ENCODE peak calls at places on chromosomes 3 and 15, in four cellular contexts. One of them, this sample, is unnamed.

GRCh38 chr15:78003539-78004008 is 73.9 kb downstream of the TBC1D2B start:
- DNase-seq in upper lobe of right lung: peak
- DNase-seq in stimulated activated CD8-positive, alpha-beta memory T cell treated with anti-CD3 and anti-CD28 coated beads, Interleukin-4, amount 100 ng/mL, for 4 hours: no peak
- DNase-seq in T-helper 17 cell: no peak
- DNase-seq in this sample: no peak

GRCh38 chr3:82496890-82497560 is 735.6 kb upstream of the GBE1 start:
- DNase-seq in stimulated activated CD8-positive, alpha-beta memory T cell treated with anti-CD3 and anti-CD28 coated beads, Interleukin-4, amount 100 ng/mL, for 4 hours: no peak
- DNase-seq in T-helper 17 cell: no peak
- DNase-seq in upper lobe of right lung: no peak
- DNase-seq in this sample: no peak

GRCh38 chr3:31041161-31041978 is 146.9 kb upstream of the GADL1 start:
- DNase-seq in T-helper 17 cell: no peak
- DNase-seq in stimulated activated CD8-positive, alpha-beta memory T cell treated with anti-CD3 and anti-CD28 coated beads, Interleukin-4, amount 100 ng/mL, for 4 hours: no peak
- DNase-seq in upper lobe of right lung: no peak
- DNase-seq in this sample: no peak

GRCh38 chr3:133328373-133328772 is 71.5 kb upstream of the BFSP2 start:
- DNase-seq in T-helper 17 cell: no peak
- DNase-seq in stimulated activated CD8-positive, alpha-beta memory T cell treated with anti-CD3 and anti-CD28 coated beads, Interleukin-4, amount 100 ng/mL, for 4 hours: no peak
- DNase-seq in upper lobe of right lung: no peak
- DNase-seq in this sample: no peak

GRCh38 chr3:188905991-188906635 is 265.7 kb upstream of the TPRG1 start:
- DNase-seq in T-helper 17 cell: no peak
- DNase-seq in stimulated activated CD8-positive, alpha-beta memory T cell treated with anti-CD3 and anti-CD28 coated beads, Interleukin-4, amount 100 ng/mL, for 4 hours: no peak
- DNase-seq in upper lobe of right lung: no peak
- DNase-seq in this sample: no peak

GRCh38 chr3:72492240-72492639 is 356.0 kb downstream of the SHQ1 start:
- DNase-seq in stimulated activated CD8-positive, alpha-beta memory T cell treated with anti-CD3 and anti-CD28 coated beads, Interleukin-4, amount 100 ng/mL, for 4 hours: no peak
- DNase-seq in T-helper 17 cell: no peak
- DNase-seq in upper lobe of right lung: no peak
- DNase-seq in this sample: no peak

GRCh38 chr3:122563717-122564025 is 429 bp downstream of the PARP9 start:
- DNase-seq in upper lobe of right lung: no peak
- DNase-seq in stimulated activated CD8-positive, alpha-beta memory T cell treated with anti-CD3 and anti-CD28 coated beads, Interleukin-4, amount 100 ng/mL, for 4 hours: no peak
- DNase-seq in T-helper 17 cell: no peak
- DNase-seq in this sample: no peak

GRCh38 chr15:42955518-42955917 is 34.9 kb upstream of the TTBK2 start:
- DNase-seq in upper lobe of right lung: no peak
- DNase-seq in stimulated activated CD8-positive, alpha-beta memory T cell treated with anti-CD3 and anti-CD28 coated beads, Interleukin-4, amount 100 ng/mL, for 4 hours: no peak
- DNase-seq in T-helper 17 cell: no peak
- DNase-seq in this sample: no peak

GRCh38 chr15:40338921-40339620 is 1.7 kb downstream of the CCDC9B start:
- DNase-seq in upper lobe of right lung: no peak
- DNase-seq in stimulated activated CD8-positive, alpha-beta memory T cell treated with anti-CD3 and anti-CD28 coated beads, Interleukin-4, amount 100 ng/mL, for 4 hours: no peak
- DNase-seq in T-helper 17 cell: no peak
- DNase-seq in this sample: no peak

GRCh38 chr3:147618636-147619035 is 209.5 kb downstream of the ZIC1 start:
- DNase-seq in T-helper 17 cell: no peak
- DNase-seq in upper lobe of right lung: no peak
- DNase-seq in stimulated activated CD8-positive, alpha-beta memory T cell treated with anti-CD3 and anti-CD28 coated beads, Interleukin-4, amount 100 ng/mL, for 4 hours: no peak
- DNase-seq in this sample: no peak

GRCh38 chr15:74411686-74412085 is 22.1 kb downstream of the SEMA7A start:
- DNase-seq in stimulated activated CD8-positive, alpha-beta memory T cell treated with anti-CD3 and anti-CD28 coated beads, Interleukin-4, amount 100 ng/mL, for 4 hours: no peak
- DNase-seq in T-helper 17 cell: no peak
- DNase-seq in upper lobe of right lung: no peak
- DNase-seq in this sample: no peak

GRCh38 chr3:13537244-13537921 is 11.5 kb upstream of the FBLN2 start:
- DNase-seq in T-helper 17 cell: no peak
- DNase-seq in stimulated activated CD8-positive, alpha-beta memory T cell treated with anti-CD3 and anti-CD28 coated beads, Interleukin-4, amount 100 ng/mL, for 4 hours: no peak
- DNase-seq in upper lobe of right lung: no peak
- DNase-seq in this sample: no peak

GRCh38 chr15:35055416-35056105 is 29.5 kb downstream of the NANOGP8 start:
- DNase-seq in stimulated activated CD8-positive, alpha-beta memory T cell treated with anti-CD3 and anti-CD28 coated beads, Interleukin-4, amount 100 ng/mL, for 4 hours: no peak
- DNase-seq in T-helper 17 cell: no peak
- DNase-seq in upper lobe of right lung: no peak
- DNase-seq in this sample: no peak

GRCh38 chr3:132279030-132279429 is 38.2 kb upstream of the ACP3 start:
- DNase-seq in T-helper 17 cell: no peak
- DNase-seq in upper lobe of right lung: no peak
- DNase-seq in stimulated activated CD8-positive, alpha-beta memory T cell treated with anti-CD3 and anti-CD28 coated beads, Interleukin-4, amount 100 ng/mL, for 4 hours: no peak
- DNase-seq in this sample: no peak

GRCh38 chr3:116886202-116886893 is 176.8 kb downstream of the TUSC7 start:
- DNase-seq in upper lobe of right lung: no peak
- DNase-seq in T-helper 17 cell: no peak
- DNase-seq in stimulated activated CD8-positive, alpha-beta memory T cell treated with anti-CD3 and anti-CD28 coated beads, Interleukin-4, amount 100 ng/mL, for 4 hours: no peak
- DNase-seq in this sample: no peak

GRCh38 chr3:128335621-128336296 is 130.9 kb downstream of the DNAJB8 start:
- DNase-seq in T-helper 17 cell: no peak
- DNase-seq in upper lobe of right lung: peak
- DNase-seq in stimulated activated CD8-positive, alpha-beta memory T cell treated with anti-CD3 and anti-CD28 coated beads, Interleukin-4, amount 100 ng/mL, for 4 hours: no peak
- DNase-seq in this sample: no peak

GRCh38 chr15:68256675-68257450 is 20.7 kb upstream of the FEM1B start:
- DNase-seq in stimulated activated CD8-positive, alpha-beta memory T cell treated with anti-CD3 and anti-CD28 coated beads, Interleukin-4, amount 100 ng/mL, for 4 hours: peak
- DNase-seq in upper lobe of right lung: peak
- DNase-seq in T-helper 17 cell: peak
- DNase-seq in this sample: peak

GRCh38 chr15:80811781-80812180 is 32.6 kb downstream of the CEMIP start:
- DNase-seq in upper lobe of right lung: no peak
- DNase-seq in stimulated activated CD8-positive, alpha-beta memory T cell treated with anti-CD3 and anti-CD28 coated beads, Interleukin-4, amount 100 ng/mL, for 4 hours: no peak
- DNase-seq in T-helper 17 cell: no peak
- DNase-seq in this sample: no peak

GRCh38 chr3:189839576-189839975 is 208.4 kb downstream of the TP63 start:
- DNase-seq in stimulated activated CD8-positive, alpha-beta memory T cell treated with anti-CD3 and anti-CD28 coated beads, Interleukin-4, amount 100 ng/mL, for 4 hours: no peak
- DNase-seq in upper lobe of right lung: no peak
- DNase-seq in T-helper 17 cell: no peak
- DNase-seq in this sample: no peak

GRCh38 chr15:90165659-90166489 is 35.3 kb upstream of the SEMA4B start:
- DNase-seq in upper lobe of right lung: peak
- DNase-seq in T-helper 17 cell: no peak
- DNase-seq in stimulated activated CD8-positive, alpha-beta memory T cell treated with anti-CD3 and anti-CD28 coated beads, Interleukin-4, amount 100 ng/mL, for 4 hours: no peak
- DNase-seq in this sample: no peak

GRCh38 chr3:128549283-128550112 is 56.5 kb upstream of the GATA2 start:
- DNase-seq in T-helper 17 cell: no peak
- DNase-seq in upper lobe of right lung: peak
- DNase-seq in stimulated activated CD8-positive, alpha-beta memory T cell treated with anti-CD3 and anti-CD28 coated beads, Interleukin-4, amount 100 ng/mL, for 4 hours: no peak
- DNase-seq in this sample: no peak

GRCh38 chr3:149468504-149469212 is 5.8 kb upstream of the TM4SF4 start:
- DNase-seq in stimulated activated CD8-positive, alpha-beta memory T cell treated with anti-CD3 and anti-CD28 coated beads, Interleukin-4, amount 100 ng/mL, for 4 hours: no peak
- DNase-seq in T-helper 17 cell: no peak
- DNase-seq in upper lobe of right lung: no peak
- DNase-seq in this sample: no peak

GRCh38 chr3:47405820-47406761 is 25.3 kb downstream of the PTPN23 start:
- DNase-seq in T-helper 17 cell: no peak
- DNase-seq in upper lobe of right lung: no peak
- DNase-seq in stimulated activated CD8-positive, alpha-beta memory T cell treated with anti-CD3 and anti-CD28 coated beads, Interleukin-4, amount 100 ng/mL, for 4 hours: no peak
- DNase-seq in this sample: no peak

GRCh38 chr3:12708584-12709192 is 44.8 kb upstream of the RAF1 start:
- DNase-seq in T-helper 17 cell: no peak
- DNase-seq in stimulated activated CD8-positive, alpha-beta memory T cell treated with anti-CD3 and anti-CD28 coated beads, Interleukin-4, amount 100 ng/mL, for 4 hours: no peak
- DNase-seq in upper lobe of right lung: no peak
- DNase-seq in this sample: no peak

GRCh38 chr3:72031581-72031980 is 246.6 kb upstream of the PROK2 start:
- DNase-seq in T-helper 17 cell: no peak
- DNase-seq in upper lobe of right lung: no peak
- DNase-seq in stimulated activated CD8-positive, alpha-beta memory T cell treated with anti-CD3 and anti-CD28 coated beads, Interleukin-4, amount 100 ng/mL, for 4 hours: no peak
- DNase-seq in this sample: no peak

GRCh38 chr3:48466386-48467109 is 20.0 kb downstream of the ATRIP start:
- DNase-seq in upper lobe of right lung: peak
- DNase-seq in stimulated activated CD8-positive, alpha-beta memory T cell treated with anti-CD3 and anti-CD28 coated beads, Interleukin-4, amount 100 ng/mL, for 4 hours: no peak
- DNase-seq in T-helper 17 cell: no peak
- DNase-seq in this sample: peak

GRCh38 chr3:38723569-38724391 is 74.3 kb upstream of the SCN5A start:
- DNase-seq in upper lobe of right lung: no peak
- DNase-seq in stimulated activated CD8-positive, alpha-beta memory T cell treated with anti-CD3 and anti-CD28 coated beads, Interleukin-4, amount 100 ng/mL, for 4 hours: no peak
- DNase-seq in T-helper 17 cell: no peak
- DNase-seq in this sample: no peak

GRCh38 chr3:70085613-70086012 is 86.1 kb downstream of the SAMMSON start:
- DNase-seq in T-helper 17 cell: no peak
- DNase-seq in stimulated activated CD8-positive, alpha-beta memory T cell treated with anti-CD3 and anti-CD28 coated beads, Interleukin-4, amount 100 ng/mL, for 4 hours: no peak
- DNase-seq in upper lobe of right lung: no peak
- DNase-seq in this sample: no peak

GRCh38 chr3:188568750-188569149 is 414.8 kb downstream of the LPP start:
- DNase-seq in stimulated activated CD8-positive, alpha-beta memory T cell treated with anti-CD3 and anti-CD28 coated beads, Interleukin-4, amount 100 ng/mL, for 4 hours: no peak
- DNase-seq in upper lobe of right lung: no peak
- DNase-seq in T-helper 17 cell: no peak
- DNase-seq in this sample: no peak

GRCh38 chr3:124878561-124879394 is 8.4 kb downstream of the ITGB5 start:
- DNase-seq in T-helper 17 cell: no peak
- DNase-seq in upper lobe of right lung: no peak
- DNase-seq in stimulated activated CD8-positive, alpha-beta memory T cell treated with anti-CD3 and anti-CD28 coated beads, Interleukin-4, amount 100 ng/mL, for 4 hours: no peak
- DNase-seq in this sample: no peak

GRCh38 chr15:35289029-35289617 is 204.0 kb upstream of the NANOGP8 start:
- DNase-seq in T-helper 17 cell: no peak
- DNase-seq in stimulated activated CD8-positive, alpha-beta memory T cell treated with anti-CD3 and anti-CD28 coated beads, Interleukin-4, amount 100 ng/mL, for 4 hours: no peak
- DNase-seq in upper lobe of right lung: no peak
- DNase-seq in this sample: no peak

GRCh38 chr3:136142592-136142991 is 53.5 kb downstream of the MSL2 start:
- DNase-seq in stimulated activated CD8-positive, alpha-beta memory T cell treated with anti-CD3 and anti-CD28 coated beads, Interleukin-4, amount 100 ng/mL, for 4 hours: no peak
- DNase-seq in upper lobe of right lung: no peak
- DNase-seq in T-helper 17 cell: no peak
- DNase-seq in this sample: no peak

GRCh38 chr15:63791236-63791635 is 42.5 kb downstream of the HERC1 start:
- DNase-seq in upper lobe of right lung: no peak
- DNase-seq in T-helper 17 cell: no peak
- DNase-seq in stimulated activated CD8-positive, alpha-beta memory T cell treated with anti-CD3 and anti-CD28 coated beads, Interleukin-4, amount 100 ng/mL, for 4 hours: no peak
- DNase-seq in this sample: no peak

GRCh38 chr15:98896002-98896721 is 111.4 kb downstream of the PGPEP1L start:
- DNase-seq in T-helper 17 cell: no peak
- DNase-seq in stimulated activated CD8-positive, alpha-beta memory T cell treated with anti-CD3 and anti-CD28 coated beads, Interleukin-4, amount 100 ng/mL, for 4 hours: no peak
- DNase-seq in upper lobe of right lung: no peak
- DNase-seq in this sample: no peak

GRCh38 chr3:188049890-188050530 is 103.9 kb upstream of the LPP start:
- DNase-seq in upper lobe of right lung: no peak
- DNase-seq in T-helper 17 cell: no peak
- DNase-seq in stimulated activated CD8-positive, alpha-beta memory T cell treated with anti-CD3 and anti-CD28 coated beads, Interleukin-4, amount 100 ng/mL, for 4 hours: peak
- DNase-seq in this sample: no peak

GRCh38 chr15:86649277-86649676 is 569.6 kb downstream of the AGBL1 start:
- DNase-seq in upper lobe of right lung: no peak
- DNase-seq in stimulated activated CD8-positive, alpha-beta memory T cell treated with anti-CD3 and anti-CD28 coated beads, Interleukin-4, amount 100 ng/mL, for 4 hours: no peak
- DNase-seq in T-helper 17 cell: no peak
- DNase-seq in this sample: no peak

GRCh38 chr3:95705786-95706418 is 1108.5 kb upstream of the EPHA6 start:
- DNase-seq in stimulated activated CD8-positive, alpha-beta memory T cell treated with anti-CD3 and anti-CD28 coated beads, Interleukin-4, amount 100 ng/mL, for 4 hours: no peak
- DNase-seq in upper lobe of right lung: no peak
- DNase-seq in T-helper 17 cell: no peak
- DNase-seq in this sample: no peak

GRCh38 chr3:13109516-13109915 is 36.3 kb upstream of the IQSEC1 start:
- DNase-seq in stimulated activated CD8-positive, alpha-beta memory T cell treated with anti-CD3 and anti-CD28 coated beads, Interleukin-4, amount 100 ng/mL, for 4 hours: no peak
- DNase-seq in upper lobe of right lung: peak
- DNase-seq in T-helper 17 cell: no peak
- DNase-seq in this sample: no peak

GRCh38 chr15:25541228-25541627 is 102.4 kb upstream of the UBE3A start:
- DNase-seq in upper lobe of right lung: no peak
- DNase-seq in stimulated activated CD8-positive, alpha-beta memory T cell treated with anti-CD3 and anti-CD28 coated beads, Interleukin-4, amount 100 ng/mL, for 4 hours: no peak
- DNase-seq in T-helper 17 cell: no peak
- DNase-seq in this sample: no peak

This sample was measured in effector CD8-positive, alpha-beta T cell.